ENCODE peak calls at places on chromosome 6, in five cellular contexts. F is brain microvascular endothelial cell, H is GM23338, Q is IMR-90, M is left ventricle myocardium inferior. B is an unnamed sample.
A peak's percentile ranks its signal among the peaks of the same experiment; 100 is the strongest.

GRCh38 chr6:8132130-8132529 is 29.8 kb upstream of the EEF1E1 start:
- DNase-seq in F (no peak), H (no peak), Q (no peak), M (no peak), B (no peak)

GRCh38 chr6:139443226-139444112 is 69.0 kb upstream of the CITED2 start:
- DNase-seq in F (no peak), H (no peak), Q (peak; percentile 67), M (no peak), B (no peak)

GRCh38 chr6:161498359-161498758 is 224.5 kb upstream of the AGPAT4 start:
- DNase-seq in F (peak; percentile 13), H (peak; percentile 85), Q (peak; percentile 61), M (no peak), B (no peak)

GRCh38 chr6:123803862-123804681 is at the start of gene NKAIN2:
- DNase-seq in F (no peak), H (peak; percentile 74), Q (no peak), M (peak; percentile 20), B (no peak)

GRCh38 chr6:38570750-38571149 is 69.0 kb downstream of the BTBD9 start:
- DNase-seq in F (no peak), H (peak; percentile 43), Q (peak; percentile 40), M (no peak), B (no peak)

GRCh38 chr6:33075568-33076405 is at the start of gene HLA-DPB1:
- DNase-seq in F (peak; percentile 65), H (peak; percentile 50), Q (peak; percentile 59), M (no peak), B (no peak)

GRCh38 chr6:34574647-34575293 is 18.6 kb upstream of the SPDEF start:
- DNase-seq in F (no peak), H (no peak), Q (no peak), M (no peak), B (no peak)

GRCh38 chr6:45584127-45584526 is 206.4 kb upstream of the SUPT3H start:
- DNase-seq in F (no peak), H (no peak), Q (no peak), M (no peak), B (no peak)

GRCh38 chr6:156910938-156911337 is 133.8 kb downstream of the ARID1B start:
- DNase-seq in F (no peak), H (no peak), Q (no peak), M (no peak), B (no peak)

GRCh38 chr6:33061987-33062386 is 11.5 kb downstream of the HLA-DPA1 start:
- DNase-seq in F (no peak), H (no peak), Q (peak; percentile 25), M (no peak), B (no peak)

GRCh38 chr6:122766256-122766655 is 13.3 kb upstream of the FABP7 start:
- DNase-seq in F (no peak), H (no peak), Q (no peak), M (no peak), B (no peak)

GRCh38 chr6:154297711-154298110 is 58.9 kb downstream of the IPCEF1 start:
- DNase-seq in F (no peak), H (no peak), Q (no peak), M (no peak), B (no peak)

GRCh38 chr6:137873273-137873762 is 6.3 kb downstream of the TNFAIP3 start:
- DNase-seq in F (peak; percentile 93), H (peak; percentile 24), Q (peak; percentile 92), M (peak; percentile 62), B (peak; percentile 74)

GRCh38 chr6:16713597-16713996 is 47.7 kb downstream of the ATXN1 start:
- DNase-seq in F (no peak), H (no peak), Q (no peak), M (no peak), B (no peak)
- H3K4me3 ChIP-seq in F (no peak overlapping the region), H (no peak overlapping the region), Q (no peak overlapping the region), M (no peak overlapping the region), B (no peak overlapping the region)

DNA sequence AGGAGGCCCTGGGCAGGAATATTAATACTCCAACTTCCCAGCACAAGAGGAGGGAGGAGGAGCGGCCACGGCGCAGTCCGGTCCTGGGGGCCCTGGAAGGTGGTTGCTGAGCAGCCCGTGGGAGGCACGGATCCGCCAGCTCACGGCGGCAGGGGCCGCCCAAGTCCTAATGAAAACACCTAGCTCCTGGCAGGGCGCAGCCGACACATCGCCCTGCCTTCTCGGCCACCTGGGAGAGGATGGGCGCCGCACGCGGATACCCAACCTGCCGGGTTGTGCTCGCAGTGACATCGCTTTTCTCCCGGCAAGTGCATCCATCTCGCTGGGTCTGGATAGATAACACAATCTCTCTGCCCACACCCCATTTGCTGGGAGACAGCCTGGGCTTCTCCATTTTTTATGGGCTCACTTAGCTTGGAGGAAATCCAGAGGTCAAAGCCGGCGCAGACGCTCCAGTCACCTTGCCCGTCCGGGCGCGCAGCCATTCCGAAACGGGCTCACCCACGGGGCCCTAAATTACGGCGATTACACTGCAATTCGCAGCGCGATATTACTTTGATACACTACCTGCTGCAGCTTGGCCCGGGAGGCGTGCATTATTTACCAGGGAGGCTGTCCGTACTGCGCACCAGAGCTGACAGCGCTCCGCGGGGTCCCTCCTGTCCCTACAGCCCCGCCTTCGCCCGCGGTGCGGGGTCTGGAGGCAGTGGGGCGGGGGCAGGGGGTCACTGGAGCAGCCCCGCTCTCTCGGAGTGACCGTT is 36.2 kb upstream of the CCDC167 start:
- DNase-seq in F (no peak), H (peak; percentile 64), Q (no peak), M (no peak), B (no peak)
- H3K4me3 ChIP-seq in F (peak overlapping the region; percentile 5), H (peak overlapping the region; percentile 90), Q (no peak overlapping the region), M (peak overlapping the region; percentile 62), B (no peak overlapping the region)

DNA sequence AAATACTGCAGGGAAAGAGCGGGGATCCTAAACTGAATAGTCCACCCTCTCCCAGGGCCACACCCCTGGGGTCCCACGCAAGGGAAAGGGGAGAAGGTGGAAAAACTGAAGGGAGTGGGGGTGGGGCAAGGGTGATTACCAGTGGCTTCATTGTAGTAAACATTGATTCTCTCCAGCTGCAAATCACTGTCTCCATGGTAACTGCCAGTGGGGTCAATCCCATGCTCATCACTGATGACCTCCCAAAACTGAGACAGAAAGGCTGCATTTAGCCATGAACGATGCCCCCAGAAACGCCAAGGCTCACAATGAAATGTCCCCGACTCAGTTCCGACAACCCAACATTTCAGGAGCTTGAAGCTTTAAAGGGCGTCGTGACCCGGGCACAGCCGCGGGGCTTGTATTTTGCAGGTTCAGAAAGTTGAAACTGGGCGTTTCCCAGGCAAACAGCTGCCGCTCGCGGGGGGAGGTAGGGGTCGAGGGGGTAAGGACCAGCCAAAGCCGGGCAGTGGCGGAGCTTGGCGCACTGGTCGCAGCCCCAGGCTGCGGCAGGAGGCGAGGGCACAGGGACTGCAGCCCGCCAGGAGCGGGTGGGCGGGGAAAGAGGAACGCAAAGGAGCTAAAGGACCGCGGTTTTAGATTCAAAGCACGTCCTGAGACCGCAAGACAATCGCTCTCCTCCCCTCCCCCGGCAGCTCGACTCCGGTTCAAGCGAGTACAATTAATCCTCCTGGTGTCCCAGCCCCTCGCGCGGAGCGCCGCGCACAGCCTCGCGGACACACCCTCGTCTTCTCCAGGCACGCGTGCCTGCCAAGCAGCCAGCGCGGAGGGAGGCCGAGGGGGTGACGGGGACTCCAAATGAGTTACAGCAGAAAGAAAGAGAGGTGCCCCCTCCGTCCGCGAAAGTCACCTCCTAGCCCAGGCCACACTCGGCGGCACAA is 761 bp downstream of the TUBB2B start:
- DNase-seq in F (no peak), H (peak; percentile 73), Q (no peak), M (no peak), B (no peak)
- H3K4me3 ChIP-seq in F (peak overlapping the region; percentile 39), H (peak overlapping the region; percentile 93), Q (peak overlapping the region; percentile 42), M (peak overlapping the region; percentile 80), B (peak overlapping the region; percentile 6)

GRCh38 chr6:132933085-132933484 is 118.7 kb downstream of the RPS12 start:
- DNase-seq in F (no peak), H (peak; percentile 4), Q (no peak), M (no peak), B (no peak)
- H3K4me3 ChIP-seq in F (no peak overlapping the region), H (no peak overlapping the region), Q (no peak overlapping the region), M (no peak overlapping the region), B (no peak overlapping the region)

GRCh38 chr6:159761135-159761872 is 541 bp upstream of the ACAT2 start:
- DNase-seq in F (peak; percentile 3), H (peak; percentile 44), Q (no peak), M (no peak), B (peak; percentile 42)

GRCh38 chr6:159759645-159760044 is 2.2 kb upstream of the ACAT2 start:
- DNase-seq in F (no peak), H (no peak), Q (no peak), M (no peak), B (no peak)

GRCh38 chr6:159762681-159763293 is 942 bp downstream of the ACAT2 start:
- DNase-seq in F (no peak), H (peak; percentile 20), Q (no peak), M (peak; percentile 22), B (no peak)

GRCh38 chr6:159761873-159762680 is at the start of gene ACAT2:
- DNase-seq in F (peak; percentile 92), H (peak; percentile 97), Q (peak; percentile 92), M (peak; percentile 95), B (peak; percentile 94)

DNA sequence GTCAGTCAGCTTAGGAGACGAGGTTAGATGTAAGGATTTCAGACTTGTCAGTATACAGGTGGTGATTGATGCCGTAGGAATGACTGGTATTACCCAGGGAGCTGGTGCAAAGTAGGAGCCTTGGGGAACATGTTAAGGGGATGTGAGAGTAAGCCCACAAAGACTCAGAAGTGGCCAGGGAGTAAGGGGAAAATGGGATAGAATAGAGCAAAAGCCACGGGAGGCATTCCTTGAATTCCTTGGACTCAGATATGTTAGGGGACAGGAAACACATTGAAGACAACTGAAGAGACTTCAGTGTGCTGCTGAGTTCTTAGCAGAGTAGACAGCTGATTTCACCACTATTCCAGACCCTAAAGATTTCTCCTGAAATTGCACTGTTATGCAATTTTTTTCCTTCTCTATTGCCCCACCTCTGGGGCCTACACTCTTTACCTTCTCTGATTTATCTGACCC is 1.2 kb upstream of the ACAT2 start:
- DNase-seq in F (peak; percentile 49), H (peak; percentile 93), Q (peak; percentile 64), M (no peak), B (no peak)
- H3K4me3 ChIP-seq in F (peak overlapping the region; percentile 91), H (peak overlapping the region; percentile 88), Q (no peak overlapping the region), M (peak overlapping the region; percentile 87), B (no peak overlapping the region)

GRCh38 chr6:26033132-26033941 is 53.9 kb upstream of the HFE start:
- DNase-seq in F (peak; percentile 94), H (peak; percentile 95), Q (peak; percentile 99), M (peak; percentile 42), B (peak; percentile 78)

GRCh38 chr6:26032387-26033131 is 54.7 kb upstream of the HFE start:
- DNase-seq in F (peak; percentile 22), H (peak; percentile 50), Q (peak; percentile 38), M (no peak), B (no peak)

GRCh38 chr6:26031595-26032386 is 55.4 kb upstream of the HFE start:
- DNase-seq in F (peak; percentile 98), H (peak; percentile 99), Q (peak; percentile 97), M (peak; percentile 51), B (peak; percentile 91)

GRCh38 chr6:26033942-26034354 is 53.3 kb upstream of the HFE start:
- DNase-seq in F (no peak), H (peak; percentile 38), Q (no peak), M (no peak), B (peak; percentile 70)

GRCh38 chr6:26034901-26035300 is 52.3 kb upstream of the HFE start:
- DNase-seq in F (no peak), H (no peak), Q (no peak), M (no peak), B (no peak)
- H3K4me3 ChIP-seq in F (no peak overlapping the region), H (peak overlapping the region; percentile 69), Q (no peak overlapping the region), M (no peak overlapping the region), B (no peak overlapping the region)